ENCODE peak calls at places on chromosomes 3 and 15, in ten cellular contexts. O is WERI-Rb-1; H is stimulated activated naive CD8-positive, alpha-beta T cell treated with anti-CD3 and anti-CD28 coated beads, Interleukin-15, amount 100 ng/mL, for 72 hours; Z is NCI-H460; X is OCI-LY7; P is activated CD8-positive, alpha-beta memory T cell treated with anti-CD3 and anti-CD28 coated beads for 1 hour; W is stimulated activated CD4-positive, alpha-beta T cell treated with anti-CD3 and anti-CD28 coated beads, TNF-alpha, amount 100 ng/mL, for 4 hours; A is T1000; L is LoVo; S is testis. N is an unnamed sample.

GRCh38 chr15:66043264-66043663 is 174.0 kb downstream of the RAB11A start:
- DNase-seq in X (no peak), H (no peak), P (no peak), Z (no peak), S (no peak), A (no peak), W (no peak), L (no peak), O (no peak), N (no peak)

GRCh38 chr15:41577863-41578735 is 19.1 kb downstream of the TYRO3 start:
- DNase-seq in X (no peak), W (no peak), S (no peak), H (no peak), P (no peak), A (no peak), L (no peak), Z (no peak), O (no peak), N (no peak)

GRCh38 chr3:46233194-46233593 is 9.1 kb upstream of the CCR3 start:
- DNase-seq in Z (no peak), L (no peak), P (no peak), O (no peak), W (no peak), H (no peak), A (no peak), X (no peak), S (no peak), N (no peak)

GRCh38 chr15:77846360-77846759 is 213.6 kb upstream of the LINGO1 start:
- DNase-seq in L (no peak), W (no peak), H (no peak), Z (no peak), P (no peak), S (no peak), A (no peak), O (no peak), X (no peak), N (no peak)

GRCh38 chr3:67381667-67382272 is 272.6 kb downstream of the SUCLG2 start:
- DNase-seq in Z (no peak), P (no peak), X (peak; percentile 57), L (peak; percentile 5), H (no peak), W (no peak), S (no peak), O (no peak), A (no peak), N (no peak)

GRCh38 chr3:119831941-119832371 is 50.1 kb downstream of the NR1I2 start:
- DNase-seq in L (no peak), W (no peak), Z (no peak), H (no peak), O (no peak), A (no peak), X (no peak), S (no peak), P (no peak), N (no peak)

GRCh38 chr3:65716372-65716771 is 322.3 kb downstream of the MAGI1 start:
- DNase-seq in L (no peak), X (no peak), O (no peak), W (no peak), H (no peak), S (no peak), A (no peak), P (no peak), Z (no peak), N (no peak)

GRCh38 chr3:87052499-87053260 is 61.7 kb upstream of the VGLL3 start:
- DNase-seq in O (no peak), L (no peak), Z (no peak), A (no peak), X (no peak), P (no peak), S (peak; percentile 19), W (no peak), H (no peak), N (no peak)

GRCh38 chr15:98315951-98316350 is 332.4 kb upstream of the IGF1R start:
- DNase-seq in S (no peak), X (no peak), Z (no peak), P (no peak), W (no peak), H (no peak), O (no peak), A (no peak), L (no peak), N (no peak)

GRCh38 chr3:9014189-9014588 is 50.9 kb upstream of the RAD18 start:
- DNase-seq in P (no peak), H (no peak), S (no peak), L (no peak), W (no peak), O (no peak), A (no peak), Z (no peak), X (no peak), N (no peak)

GRCh38 chr15:23736291-23736690 is 49.2 kb upstream of the NDN start:
- DNase-seq in H (no peak), S (no peak), A (no peak), W (no peak), O (no peak), X (no peak), Z (no peak), L (no peak), P (no peak), N (no peak)

GRCh38 chr3:126959921-126960603 is 22.9 kb upstream of the PLXNA1 start:
- DNase-seq in H (no peak), S (no peak), L (no peak), W (no peak), A (peak; percentile 60), Z (no peak), O (no peak), P (no peak), X (no peak), N (no peak)

GRCh38 chr3:110579841-110580550 is 491.6 kb upstream of the NECTIN3 start:
- DNase-seq in H (no peak), Z (no peak), A (no peak), O (no peak), P (no peak), S (no peak), W (no peak), L (no peak), X (no peak), N (no peak)

GRCh38 chr3:148255981-148256969 is 441.4 kb upstream of the AGTR1 start:
- DNase-seq in W (no peak), P (no peak), A (no peak), O (no peak), S (no peak), L (no peak), Z (no peak), X (no peak), H (no peak), N (no peak)

N was measured in B cell.